ENCODE peak calls at places on chromosomes 11 and 22, in five cellular contexts. E is HEK293T, P is HepG2, U is NT2/D1, O is H1. A is an unnamed sample.

GRCh38 chr11:64226507-64227051 is 505 bp downstream of the NUDT22 start:
- DNase-seq in P (peak), U (no peak), O (no peak), E (no peak), A (no peak)

GRCh38 chr22:50711446-50712340 is 26.3 kb upstream of the ACR start:
- DNase-seq in P (no peak), O (no peak), E (no peak), U (no peak), A (no peak)

GRCh38 chr11:62153087-62153395 is 29.2 kb downstream of the INCENP start:
- DNase-seq in P (no peak), O (no peak), E (no peak), U (no peak), A (no peak)

GRCh38 chr11:110134120-110134519 is 40.9 kb downstream of the ZC3H12C start:
- DNase-seq in P (no peak), U (no peak), O (no peak), E (no peak), A (no peak)

GRCh38 chr22:22109693-22110466 is 127.3 kb upstream of the TOP3B start:
- DNase-seq in E (no peak), O (no peak), U (no peak), P (no peak), A (no peak)

GRCh38 chr11:69861901-69862300 is 42.7 kb upstream of the FGF3 start:
- DNase-seq in U (no peak), P (no peak), E (no peak), O (no peak), A (no peak)

GRCh38 chr22:48960576-48960975 is 867.1 kb downstream of the BRD1 start:
- DNase-seq in P (no peak), U (no peak), E (no peak), O (no peak), A (no peak)

GRCh38 chr11:113189909-113190667 is 124.3 kb upstream of the TTC12 start:
- DNase-seq in U (no peak), E (no peak), O (no peak), P (no peak), A (no peak)

GRCh38 chr11:71555508-71555907 is 7.3 kb downstream of the KRTAP5-9 start:
- DNase-seq in P (no peak), O (no peak), U (no peak), E (no peak), A (no peak)

GRCh38 chr11:46593550-46594382 is at the start of gene AMBRA1:
- DNase-seq in O (peak), E (peak), U (peak), P (peak), A (peak)

GRCh38 chr11:69306821-69307220 is 12.9 kb downstream of the MYEOV start:
- DNase-seq in U (no peak), E (no peak), P (no peak), O (no peak), A (no peak)

GRCh38 chr11:119691701-119692546 is 37.1 kb downstream of the NECTIN1 start:
- DNase-seq in O (no peak), U (no peak), P (no peak), E (no peak), A (no peak)

GRCh38 chr11:697811-698311 is 2.2 kb downstream of the TMEM80 start:
- DNase-seq in O (no peak), P (no peak), E (no peak), U (no peak), A (no peak)

GRCh38 chr22:41825376-41825775 is 7.5 kb upstream of the SREBF2 start:
- DNase-seq in E (no peak), U (no peak), P (no peak), O (no peak), A (no peak)

GRCh38 chr11:12076840-12077534 is 33.4 kb upstream of the MICAL2 start:
- DNase-seq in P (no peak), E (no peak), U (no peak), O (no peak), A (no peak)

GRCh38 chr11:77299528-77299993 is 1.9 kb downstream of the GDPD4 start:
- DNase-seq in O (no peak), U (no peak), E (no peak), P (peak), A (no peak)

DNA sequence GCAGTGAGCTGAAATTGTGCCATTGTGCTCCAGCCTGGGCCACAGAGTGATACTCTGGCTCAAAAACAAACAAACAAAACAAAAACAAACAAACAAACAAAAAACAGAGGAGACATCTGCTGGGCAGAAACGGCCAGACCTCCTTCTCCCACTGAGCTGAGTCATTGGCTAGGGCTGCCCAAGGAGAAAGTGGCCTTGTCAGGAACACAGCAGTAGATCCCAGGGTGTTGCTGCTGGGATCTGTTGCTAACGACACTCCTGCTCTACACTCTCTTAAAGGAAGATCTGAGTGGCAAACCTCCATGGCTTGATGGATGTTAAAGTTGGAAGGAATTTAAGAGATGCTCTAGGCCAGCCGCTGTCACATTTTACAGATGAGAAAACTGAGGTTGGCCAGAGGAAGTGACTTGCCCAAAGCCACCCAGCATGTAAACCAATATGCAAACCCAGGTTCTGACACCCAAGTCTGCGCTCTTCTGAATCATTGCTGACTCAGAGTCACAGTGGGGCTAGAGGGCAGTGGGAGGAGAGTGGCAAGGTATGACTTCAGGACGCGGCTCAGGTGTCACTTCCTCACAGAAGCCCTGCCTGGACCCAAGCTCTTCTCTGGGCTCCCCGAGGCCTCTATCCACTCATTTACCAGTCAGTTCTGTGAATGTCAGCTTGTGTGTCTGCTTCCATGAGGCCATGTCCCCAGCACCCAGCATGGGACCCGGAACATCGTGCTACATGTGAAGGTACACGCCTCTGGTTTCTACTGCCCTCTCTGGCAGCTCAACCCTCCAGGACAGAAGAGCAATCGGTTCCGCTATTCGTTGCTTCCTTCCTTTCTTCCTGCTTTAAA is 11.3 kb upstream of the GDPD5 start:
- DNase-seq in E (no peak), O (no peak), U (no peak), P (no peak), A (peak)
- TF ChIP-seq SUZ12 in E (no peak), O (no peak), U (no peak), P (no peak), A (no peak)

DNA sequence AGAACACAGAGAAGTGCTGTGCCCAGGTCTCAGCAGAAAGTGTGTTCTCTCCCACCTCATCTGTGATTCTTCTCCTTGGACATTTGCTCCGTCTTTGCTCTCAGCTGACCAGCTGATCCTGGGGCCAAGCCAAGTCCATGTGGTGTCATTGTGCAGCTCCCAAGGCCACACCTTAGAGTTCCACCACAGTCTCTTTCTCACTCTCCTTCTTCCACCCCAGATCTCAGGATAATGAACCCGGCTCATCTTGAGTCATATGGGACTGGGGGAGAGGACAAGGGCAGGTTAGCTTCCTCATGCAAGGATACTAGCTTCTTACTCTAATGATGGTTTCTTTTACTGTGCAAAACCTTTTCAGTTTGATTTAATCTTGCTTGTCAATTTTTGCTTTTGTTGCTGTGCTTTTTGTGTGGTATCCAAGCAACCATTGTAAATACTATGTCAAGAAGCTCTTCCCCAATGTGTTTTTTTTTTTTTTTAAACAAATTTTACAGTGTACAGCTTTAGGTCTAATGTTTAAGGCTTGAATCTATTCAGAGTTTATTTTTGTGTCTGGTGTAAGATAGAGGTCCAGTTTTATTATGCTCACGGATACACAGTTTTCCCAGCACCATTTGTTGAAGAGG is 75.0 kb upstream of the OR4B1 start:
- DNase-seq in U (no peak), O (no peak), E (no peak), P (no peak), A (no peak)
- TF ChIP-seq SUZ12 in U (no peak), O (no peak), E (no peak), P (no peak), A (no peak)

DNA sequence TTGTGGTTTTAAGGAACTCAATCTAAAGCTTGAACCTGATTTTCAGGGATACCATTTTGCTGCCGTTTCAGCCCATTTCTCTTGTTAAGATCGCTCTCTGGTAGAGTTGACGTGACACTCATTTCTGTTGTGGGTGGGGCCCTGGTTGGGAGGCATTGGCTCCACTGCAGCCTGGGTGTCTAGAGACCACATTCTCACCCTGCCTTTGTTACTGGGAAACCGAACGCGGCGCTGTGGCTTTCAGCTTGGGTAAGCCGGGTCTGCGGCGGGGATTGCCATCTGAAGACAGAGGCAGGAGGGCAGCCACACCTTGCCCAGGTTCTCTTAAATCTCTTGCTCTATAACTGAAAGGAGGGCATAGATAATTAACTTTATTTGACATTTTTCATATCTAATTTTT is 3.2 kb downstream of the EHF start:
- DNase-seq in O (no peak), E (no peak), P (no peak), U (no peak), A (peak)
- TF ChIP-seq SUZ12 in O (no peak), E (no peak), P (no peak), U (no peak), A (no peak)

DNA sequence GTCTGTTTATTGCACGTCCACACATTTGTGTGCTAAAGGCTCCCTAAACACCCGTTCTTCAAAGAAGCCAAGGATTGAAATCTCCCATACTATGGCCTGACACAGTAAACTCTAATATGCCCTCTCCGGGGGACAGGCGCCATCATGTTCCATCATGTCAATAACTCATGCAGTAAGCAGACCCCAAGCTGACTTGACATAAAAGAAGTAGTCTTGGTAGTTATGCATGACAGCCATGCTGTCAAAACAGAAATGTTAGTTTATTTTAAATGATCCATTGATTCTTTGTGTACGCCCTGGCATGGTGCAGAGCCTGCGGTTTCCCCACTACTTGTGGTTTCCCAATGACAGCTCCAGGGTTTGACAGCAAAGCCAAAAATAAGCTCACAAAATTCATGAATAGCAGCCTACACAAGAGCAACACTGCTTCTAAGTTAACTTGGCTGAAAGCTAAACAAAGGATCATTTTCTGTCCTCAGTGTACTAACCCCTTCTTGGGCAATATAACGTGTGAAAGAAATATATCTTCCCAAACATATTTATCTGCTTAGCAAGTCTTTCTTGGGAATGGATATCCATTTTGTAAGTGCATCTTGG is 56.5 kb upstream of the CABP7 start:
- DNase-seq in E (no peak), U (no peak), O (no peak), P (no peak), A (no peak)
- TF ChIP-seq SUZ12 in E (no peak), U (no peak), O (no peak), P (no peak), A (no peak)

GRCh38 chr22:45731041-45731797 is 59.6 kb downstream of the ATXN10 start:
- DNase-seq in E (no peak), O (no peak), U (no peak), P (no peak), A (no peak)

GRCh38 chr22:45735273-45735672 is 63.6 kb downstream of the ATXN10 start:
- DNase-seq in U (no peak), E (no peak), O (no peak), P (no peak), A (no peak)

GRCh38 chr22:45726081-45726480 is 54.4 kb downstream of the ATXN10 start:
- DNase-seq in P (no peak), O (no peak), E (no peak), U (no peak), A (no peak)

DNA sequence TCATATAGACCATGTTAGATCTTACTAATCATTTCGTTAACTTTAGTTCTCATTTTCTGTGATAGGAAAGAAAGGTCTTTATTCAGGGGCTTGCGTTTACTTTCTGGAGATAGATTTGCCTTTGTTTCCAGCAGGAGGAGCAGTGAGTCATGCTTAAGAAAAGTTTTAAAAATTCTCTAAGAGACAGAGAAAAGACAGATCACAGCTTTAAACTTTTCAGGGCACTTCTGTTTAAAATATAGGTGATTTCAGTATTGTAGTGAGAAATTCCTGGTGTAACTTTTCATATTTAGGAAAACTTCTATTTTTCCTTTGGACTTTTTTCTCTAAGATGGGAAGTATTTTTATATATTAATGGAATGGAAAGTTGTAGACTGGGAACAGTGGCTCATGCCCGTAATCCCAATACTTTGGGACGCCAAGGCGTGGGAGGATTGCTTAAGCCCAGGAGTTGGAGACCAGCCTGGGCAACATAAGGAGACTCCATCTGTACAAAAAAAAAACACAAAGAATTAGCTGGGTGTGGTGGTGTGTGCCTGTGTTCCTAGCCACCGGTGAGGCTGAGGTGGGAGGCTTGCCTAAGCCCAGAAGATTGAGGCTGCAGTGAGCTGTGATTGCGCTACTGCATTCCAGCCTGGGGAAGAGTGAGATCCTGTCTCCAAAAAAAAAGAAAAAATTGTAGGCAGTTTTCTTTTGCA is 60.3 kb downstream of the ATXN10 start:
- DNase-seq in U (peak), P (peak), E (no peak), O (no peak), A (no peak)
- TF ChIP-seq SUZ12 in U (no peak), P (no peak), E (no peak), O (no peak), A (no peak)

DNA sequence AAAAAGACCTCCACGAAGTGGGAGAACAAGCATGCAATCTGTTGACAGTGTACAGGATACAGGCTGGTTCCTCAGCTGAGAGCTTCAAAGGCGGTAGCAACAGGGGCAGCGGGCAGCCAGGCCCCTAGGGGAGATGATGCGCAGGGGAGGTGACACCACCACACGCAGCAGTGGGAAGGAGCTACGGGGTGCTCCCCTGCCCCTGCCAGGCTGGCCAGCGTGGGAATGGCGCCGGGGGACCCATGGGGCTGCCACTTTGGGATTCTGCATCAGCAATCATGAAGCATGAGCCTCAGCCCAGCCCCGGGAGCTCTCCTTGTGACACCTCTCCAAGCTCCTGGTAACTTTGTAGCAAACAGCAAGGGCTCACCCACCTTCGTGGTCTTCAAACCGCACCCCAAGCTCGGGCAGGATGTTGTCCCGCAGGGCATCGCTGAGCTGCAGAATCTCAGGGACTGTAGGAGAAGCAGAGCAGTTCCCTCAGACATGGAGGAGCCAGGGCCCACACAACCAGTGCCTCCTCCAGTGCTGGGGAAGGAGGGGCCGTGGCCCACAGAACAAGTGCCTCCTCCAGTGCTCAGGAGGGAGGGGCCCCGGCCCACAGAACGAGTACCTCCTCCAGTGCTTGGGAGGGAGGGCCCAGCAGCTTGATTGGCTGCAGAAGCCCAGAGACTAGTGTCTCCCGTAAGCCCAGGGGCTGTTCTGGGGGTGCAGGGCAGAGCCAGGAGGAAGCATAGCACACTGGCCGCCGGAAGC is 14.6 kb upstream of the NAP1L4 start:
- DNase-seq in U (no peak), E (no peak), O (no peak), P (no peak), A (no peak)
- TF ChIP-seq SUZ12 in U (no peak), E (no peak), O (no peak), P (no peak), A (no peak)

GRCh38 chr11:17703951-17704350 is 15.4 kb upstream of the MYOD1 start:
- DNase-seq in E (peak), U (no peak), P (no peak), O (no peak), A (peak)
- TF ChIP-seq SUZ12 in E (no peak), U (no peak), P (no peak), O (no peak), A (no peak)

GRCh38 chr11:1842149-1843097 is 3.6 kb downstream of the TNNI2 start:
- DNase-seq in E (no peak), U (no peak), O (no peak), P (peak), A (no peak)
- TF ChIP-seq SUZ12 in E (no peak), U (no peak), O (no peak), P (no peak), A (no peak)

GRCh38 chr22:44158766-44159165 is 22.0 kb upstream of the PARVG start:
- DNase-seq in U (no peak), O (no peak), P (no peak), E (no peak), A (no peak)
- TF ChIP-seq SUZ12 in U (no peak), O (no peak), P (no peak), E (no peak), A (no peak)

DNA sequence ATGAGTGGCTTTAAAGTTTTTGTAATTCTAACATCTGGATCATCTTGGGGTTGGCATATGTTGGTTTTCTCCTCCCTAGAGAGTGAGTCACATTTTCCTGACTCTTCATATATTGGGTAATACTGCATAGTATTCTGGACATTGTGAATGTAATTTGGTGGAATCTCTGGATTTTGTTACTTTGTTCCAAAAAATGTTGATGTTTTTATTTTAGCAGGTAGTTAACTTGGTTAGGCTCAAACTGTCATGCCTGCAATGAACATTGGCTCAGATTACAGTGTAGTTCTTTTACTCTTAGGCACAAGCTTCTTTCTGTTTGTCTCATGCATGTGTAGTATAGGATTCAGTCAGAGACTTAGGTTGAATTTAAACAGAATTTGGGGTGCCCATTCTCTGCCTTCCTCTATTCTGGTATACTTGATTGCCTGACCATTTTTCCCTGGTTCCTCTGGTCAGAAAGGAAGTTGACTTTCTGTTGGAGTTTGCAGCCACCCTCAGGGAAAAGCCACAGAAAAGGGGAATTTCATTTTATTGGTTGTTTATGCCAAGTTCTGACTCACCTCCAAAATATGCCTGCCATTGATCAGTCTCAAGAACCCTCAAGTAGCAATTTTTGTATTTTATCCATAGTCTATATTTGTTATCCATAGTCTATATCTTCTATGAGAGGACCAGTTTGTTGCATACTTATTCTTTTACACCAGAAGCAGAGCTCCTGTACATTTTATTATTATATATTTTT is 151.7 kb downstream of the UVRAG start:
- DNase-seq in U (no peak), P (no peak), E (no peak), O (no peak), A (no peak)
- TF ChIP-seq SUZ12 in U (no peak), P (no peak), E (no peak), O (no peak), A (no peak)